ENCODE peak calls at places on chromosomes 4 and X, in eight cellular contexts. One of them, this sample, is unnamed.
A peak's percentile ranks its signal among the peaks of the same experiment; 100 is the strongest.

GRCh38 chr4:163245044-163245443 is 78.4 kb upstream of the NAF1 start:
- DNase-seq in progenitor cell of endocrine pancreas: no peak
- DNase-seq in K562: no peak
- DNase-seq in BJ: no peak
- DNase-seq in GM23338: no peak
- DNase-seq in AG04450: no peak
- DNase-seq in thoracic aorta: no peak
- DNase-seq in Calu3: no peak
- DNase-seq in this sample: no peak

GRCh38 chr4:5478116-5478515 is 230.2 kb downstream of the EVC2 start:
- DNase-seq in Calu3: no peak
- DNase-seq in AG04450: no peak
- DNase-seq in BJ: no peak
- DNase-seq in progenitor cell of endocrine pancreas: no peak
- DNase-seq in thoracic aorta: no peak
- DNase-seq in GM23338: peak; percentile 25
- DNase-seq in K562: no peak
- DNase-seq in this sample: no peak

GRCh38 chr4:168484626-168485025 is 4.3 kb upstream of the DDX60L start:
- DNase-seq in AG04450: peak; percentile 60
- DNase-seq in progenitor cell of endocrine pancreas: no peak
- DNase-seq in thoracic aorta: no peak
- DNase-seq in Calu3: no peak
- DNase-seq in K562: no peak
- DNase-seq in GM23338: no peak
- DNase-seq in BJ: peak; percentile 91
- DNase-seq in this sample: no peak

GRCh38 chrX:123959281-123960063 is 2.0 kb upstream of the STAG2 start:
- DNase-seq in K562: peak; percentile 51
- DNase-seq in Calu3: peak; percentile 28
- DNase-seq in progenitor cell of endocrine pancreas: no peak
- DNase-seq in thoracic aorta: no peak
- DNase-seq in AG04450: no peak
- DNase-seq in GM23338: peak; percentile 19
- DNase-seq in BJ: no peak
- DNase-seq in this sample: no peak

GRCh38 chrX:112841114-112841819 is 636 bp upstream of the AMOT start:
- DNase-seq in AG04450: peak; percentile 62
- DNase-seq in progenitor cell of endocrine pancreas: peak; percentile 81
- DNase-seq in BJ: no peak
- DNase-seq in thoracic aorta: peak; percentile 15
- DNase-seq in GM23338: peak; percentile 86
- DNase-seq in Calu3: peak; percentile 85
- DNase-seq in K562: peak; percentile 89
- DNase-seq in this sample: peak; percentile 79

GRCh38 chr4:6943870-6944195 is 34.2 kb downstream of the TBC1D14 start:
- DNase-seq in GM23338: no peak
- DNase-seq in thoracic aorta: no peak
- DNase-seq in Calu3: no peak
- DNase-seq in AG04450: no peak
- DNase-seq in K562: no peak
- DNase-seq in BJ: no peak
- DNase-seq in progenitor cell of endocrine pancreas: no peak
- DNase-seq in this sample: no peak

GRCh38 chr4:87896020-87896621 is 63.4 kb downstream of the MEPE start:
- DNase-seq in AG04450: no peak
- DNase-seq in Calu3: peak; percentile 55
- DNase-seq in thoracic aorta: no peak
- DNase-seq in K562: no peak
- DNase-seq in progenitor cell of endocrine pancreas: no peak
- DNase-seq in BJ: peak; percentile 14
- DNase-seq in GM23338: peak; percentile 64
- DNase-seq in this sample: no peak

GRCh38 chr4:76435689-76436176 is 704 bp downstream of the SHROOM3 start:
- DNase-seq in Calu3: no peak
- DNase-seq in GM23338: peak; percentile 73
- DNase-seq in thoracic aorta: no peak
- DNase-seq in progenitor cell of endocrine pancreas: no peak
- DNase-seq in K562: no peak
- DNase-seq in AG04450: no peak
- DNase-seq in BJ: no peak
- DNase-seq in this sample: no peak

GRCh38 chr4:141046255-141046654 is 87.0 kb downstream of the RNF150 start:
- DNase-seq in GM23338: no peak
- DNase-seq in K562: no peak
- DNase-seq in progenitor cell of endocrine pancreas: no peak
- DNase-seq in AG04450: peak; percentile 97
- DNase-seq in BJ: peak; percentile 96
- DNase-seq in Calu3: no peak
- DNase-seq in thoracic aorta: no peak
- DNase-seq in this sample: no peak

GRCh38 chrX:133989993-133990392 is 4.6 kb upstream of the GPC3 start:
- DNase-seq in thoracic aorta: no peak
- DNase-seq in BJ: no peak
- DNase-seq in GM23338: no peak
- DNase-seq in progenitor cell of endocrine pancreas: no peak
- DNase-seq in AG04450: no peak
- DNase-seq in K562: no peak
- DNase-seq in Calu3: no peak
- DNase-seq in this sample: no peak

GRCh38 chrX:7062276-7062675 is 85.2 kb upstream of the STS start:
- DNase-seq in BJ: no peak
- DNase-seq in thoracic aorta: no peak
- DNase-seq in Calu3: no peak
- DNase-seq in progenitor cell of endocrine pancreas: no peak
- DNase-seq in AG04450: no peak
- DNase-seq in K562: no peak
- DNase-seq in GM23338: no peak
- DNase-seq in this sample: no peak

GRCh38 chr4:11281720-11282119 is 147.0 kb downstream of the HS3ST1 start:
- DNase-seq in AG04450: no peak
- DNase-seq in Calu3: no peak
- DNase-seq in BJ: no peak
- DNase-seq in GM23338: no peak
- DNase-seq in progenitor cell of endocrine pancreas: no peak
- DNase-seq in K562: no peak
- DNase-seq in thoracic aorta: no peak
- DNase-seq in this sample: no peak

GRCh38 chrX:15854080-15854655 is 445 bp downstream of the AP1S2 start:
- DNase-seq in BJ: no peak
- DNase-seq in thoracic aorta: no peak
- DNase-seq in progenitor cell of endocrine pancreas: peak; percentile 57
- DNase-seq in K562: peak; percentile 55
- DNase-seq in GM23338: peak; percentile 54
- DNase-seq in AG04450: no peak
- DNase-seq in Calu3: peak; percentile 73
- DNase-seq in this sample: peak; percentile 62

GRCh38 chrX:49291615-49292337 is 11.7 kb upstream of the GAGE10 start:
- DNase-seq in thoracic aorta: no peak
- DNase-seq in K562: peak; percentile 58
- DNase-seq in progenitor cell of endocrine pancreas: peak; percentile 47
- DNase-seq in AG04450: peak; percentile 10
- DNase-seq in Calu3: peak; percentile 76
- DNase-seq in GM23338: peak; percentile 81
- DNase-seq in BJ: no peak
- DNase-seq in this sample: peak; percentile 80

GRCh38 chr4:159273126-159273438 is 170.2 kb downstream of the RAPGEF2 start:
- DNase-seq in BJ: no peak
- DNase-seq in AG04450: no peak
- DNase-seq in progenitor cell of endocrine pancreas: no peak
- DNase-seq in GM23338: no peak
- DNase-seq in K562: no peak
- DNase-seq in Calu3: no peak
- DNase-seq in thoracic aorta: no peak
- DNase-seq in this sample: no peak

GRCh38 chr4:141339966-141340365 is 119.3 kb downstream of the ZNF330 start:
- DNase-seq in AG04450: no peak
- DNase-seq in progenitor cell of endocrine pancreas: no peak
- DNase-seq in GM23338: no peak
- DNase-seq in thoracic aorta: no peak
- DNase-seq in Calu3: no peak
- DNase-seq in K562: no peak
- DNase-seq in BJ: no peak
- DNase-seq in this sample: no peak

GRCh38 chrX:68307767-68308166 is 125.5 kb downstream of the OPHN1 start:
- DNase-seq in AG04450: peak; percentile 30
- DNase-seq in thoracic aorta: no peak
- DNase-seq in Calu3: no peak
- DNase-seq in K562: no peak
- DNase-seq in progenitor cell of endocrine pancreas: no peak
- DNase-seq in GM23338: no peak
- DNase-seq in BJ: peak; percentile 56
- DNase-seq in this sample: no peak

GRCh38 chr4:88963817-88964216 is 93.2 kb downstream of the FAM13A start:
- DNase-seq in progenitor cell of endocrine pancreas: no peak
- DNase-seq in GM23338: peak; percentile 15
- DNase-seq in K562: no peak
- DNase-seq in BJ: no peak
- DNase-seq in AG04450: no peak
- DNase-seq in thoracic aorta: no peak
- DNase-seq in Calu3: no peak
- DNase-seq in this sample: no peak

DNA sequence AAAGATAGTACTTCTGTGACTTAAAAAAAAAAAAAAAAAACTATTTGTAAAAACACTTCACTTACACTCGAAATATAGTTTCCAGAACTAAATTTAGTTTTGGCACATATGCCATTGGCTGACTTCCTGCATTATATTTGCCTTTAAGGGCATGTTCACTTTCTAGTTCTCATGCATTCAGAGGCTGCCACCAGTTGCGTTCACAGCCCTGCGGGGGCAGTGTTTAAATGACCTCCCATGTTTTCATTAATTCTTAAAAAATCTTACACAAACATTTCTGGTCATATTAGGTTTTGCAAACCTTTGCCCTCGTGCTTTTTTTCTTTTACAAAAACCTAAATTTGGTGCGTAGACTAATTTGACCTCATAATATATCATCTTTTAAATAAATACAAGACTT is 12.5 kb upstream of the ARHGAP6 start:
- DNase-seq in progenitor cell of endocrine pancreas: no peak
- DNase-seq in thoracic aorta: no peak
- DNase-seq in Calu3: no peak
- DNase-seq in BJ: no peak
- DNase-seq in K562: no peak
- DNase-seq in GM23338: peak; percentile 13
- DNase-seq in AG04450: no peak
- DNase-seq in this sample: peak; percentile 13
- TF ChIP-seq CTCF in progenitor cell of endocrine pancreas: peak; percentile 53
- TF ChIP-seq CTCF in thoracic aorta: no peak
- TF ChIP-seq CTCF in Calu3: no peak
- TF ChIP-seq CTCF in BJ: peak; percentile 26
- TF ChIP-seq CTCF in K562: no peak
- TF ChIP-seq CTCF in GM23338: peak; percentile 27
- TF ChIP-seq CTCF in AG04450: peak; percentile 25
- TF ChIP-seq CTCF in this sample: no peak

GRCh38 chrX:23312136-23312535 is 22.5 kb upstream of the PTCHD1 start:
- DNase-seq in thoracic aorta: no peak
- DNase-seq in progenitor cell of endocrine pancreas: no peak
- DNase-seq in AG04450: no peak
- DNase-seq in K562: no peak
- DNase-seq in BJ: no peak
- DNase-seq in GM23338: no peak
- DNase-seq in Calu3: no peak
- DNase-seq in this sample: no peak

DNA sequence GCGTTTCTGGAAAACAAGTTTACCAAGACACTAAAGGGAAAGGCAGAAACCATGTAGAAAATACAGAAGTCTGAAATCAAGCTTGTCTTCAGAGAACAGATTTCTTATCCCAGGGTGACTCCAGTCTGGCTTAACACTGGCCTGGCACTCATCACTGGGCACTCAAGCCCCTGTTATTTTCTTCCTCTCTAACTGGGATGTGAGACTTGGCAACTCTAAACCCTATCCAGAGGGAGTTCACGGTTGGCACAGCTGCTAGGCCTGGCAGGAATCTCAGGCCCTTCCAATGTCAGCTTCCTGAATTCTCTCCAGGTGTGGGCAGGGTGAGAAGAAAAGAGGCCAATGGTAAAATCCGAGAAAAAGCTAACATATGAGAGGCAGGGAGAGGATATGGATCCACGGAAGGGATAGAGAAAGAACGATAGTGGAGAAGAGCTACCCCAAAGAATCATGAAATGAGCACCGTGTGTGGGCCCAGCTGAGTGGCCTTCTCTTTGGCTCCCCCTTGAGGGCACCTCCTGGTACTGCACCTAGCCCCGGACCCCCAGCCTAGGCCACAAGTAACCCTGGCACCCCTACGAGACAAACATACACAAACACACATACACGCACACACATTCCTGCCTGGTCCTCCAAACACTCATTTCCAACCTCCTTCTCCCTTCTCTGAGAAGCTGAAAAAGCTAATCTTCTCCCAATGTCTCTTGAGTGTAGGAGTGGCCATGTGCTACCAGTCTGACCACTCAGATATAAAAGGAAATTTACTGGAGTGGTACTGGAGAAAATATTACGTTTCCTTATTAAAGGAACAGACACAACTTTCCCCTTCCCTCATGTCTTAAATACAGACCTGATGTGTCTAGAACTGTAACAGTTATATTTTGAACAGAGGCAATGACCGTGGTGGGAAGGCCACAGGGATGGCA is 16.6 kb upstream of the PTCHD1 start:
- DNase-seq in GM23338: peak; percentile 53
- DNase-seq in Calu3: peak; percentile 52
- DNase-seq in progenitor cell of endocrine pancreas: peak; percentile 51
- DNase-seq in K562: peak; percentile 69
- DNase-seq in AG04450: no peak
- DNase-seq in thoracic aorta: no peak
- DNase-seq in BJ: no peak
- DNase-seq in this sample: peak; percentile 45
- TF ChIP-seq CTCF in GM23338: peak; percentile 77
- TF ChIP-seq CTCF in Calu3: peak; percentile 71
- TF ChIP-seq CTCF in progenitor cell of endocrine pancreas: peak; percentile 82
- TF ChIP-seq CTCF in K562: peak; percentile 82
- TF ChIP-seq CTCF in AG04450: peak; percentile 73
- TF ChIP-seq CTCF in thoracic aorta: peak; percentile 37
- TF ChIP-seq CTCF in BJ: peak; percentile 67
- TF ChIP-seq CTCF in this sample: peak; percentile 81

GRCh38 chr4:38184404-38184803 is 224.2 kb downstream of the PTTG2 start:
- DNase-seq in progenitor cell of endocrine pancreas: no peak
- DNase-seq in AG04450: no peak
- DNase-seq in BJ: no peak
- DNase-seq in K562: no peak
- DNase-seq in thoracic aorta: no peak
- DNase-seq in GM23338: peak; percentile 24
- DNase-seq in Calu3: peak; percentile 3
- DNase-seq in this sample: no peak
- TF ChIP-seq CTCF in progenitor cell of endocrine pancreas: no peak
- TF ChIP-seq CTCF in AG04450: peak; percentile 37
- TF ChIP-seq CTCF in BJ: peak; percentile 16
- TF ChIP-seq CTCF in K562: no peak
- TF ChIP-seq CTCF in thoracic aorta: no peak
- TF ChIP-seq CTCF in GM23338: peak; percentile 40
- TF ChIP-seq CTCF in Calu3: no peak
- TF ChIP-seq CTCF in this sample: no peak

DNA sequence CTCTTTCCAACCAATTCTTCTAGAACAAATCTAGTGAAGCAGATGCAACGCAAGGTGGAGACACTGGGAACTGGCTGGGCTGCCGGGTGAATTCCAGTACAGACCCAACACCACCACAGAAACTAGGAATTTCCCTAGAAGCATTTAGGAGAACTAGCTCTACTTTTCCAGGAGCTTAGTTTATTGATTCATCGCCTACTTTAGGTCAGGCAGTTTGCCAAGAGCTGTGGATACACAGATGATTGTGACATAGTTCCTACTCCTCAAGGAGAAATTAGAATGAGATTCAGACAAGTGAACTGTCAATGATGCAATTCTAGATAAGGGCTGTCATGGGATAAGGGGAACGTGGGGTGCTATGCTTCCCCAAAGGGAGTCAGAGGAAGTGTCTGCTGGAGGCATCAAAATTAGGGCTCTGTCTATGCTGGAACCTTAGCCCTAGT is 350.0 kb downstream of the CAMK2D start:
- DNase-seq in Calu3: peak; percentile 31
- DNase-seq in BJ: peak; percentile 35
- DNase-seq in GM23338: no peak
- DNase-seq in thoracic aorta: no peak
- DNase-seq in progenitor cell of endocrine pancreas: no peak
- DNase-seq in K562: no peak
- DNase-seq in AG04450: peak; percentile 87
- DNase-seq in this sample: no peak
- TF ChIP-seq CTCF in Calu3: no peak
- TF ChIP-seq CTCF in BJ: no peak
- TF ChIP-seq CTCF in GM23338: no peak
- TF ChIP-seq CTCF in thoracic aorta: no peak
- TF ChIP-seq CTCF in progenitor cell of endocrine pancreas: no peak
- TF ChIP-seq CTCF in K562: no peak
- TF ChIP-seq CTCF in AG04450: peak; percentile 23
- TF ChIP-seq CTCF in this sample: no peak

This sample was measured in glutamatergic neuron.